ENCODE peak calls at places on chromosomes 13 and 19, in five cellular contexts. I is GM12878, C is H1, D is HEK293T, K is NT2/D1. H is an unnamed sample.

GRCh38 chr13:66774046-66774445 is 456.1 kb downstream of the PCDH9 start:
- DNase-seq in I (no peak), C (no peak), D (no peak), K (no peak), H (no peak)

GRCh38 chr19:963401-964022 is 20.6 kb upstream of the WDR18 start:
- DNase-seq in I (no peak), C (no peak), D (no peak), K (peak), H (no peak)

GRCh38 chr13:51151463-51151862 is 40.4 kb upstream of the C13orf42 start:
- DNase-seq in I (no peak), C (no peak), D (no peak), K (no peak), H (no peak)

GRCh38 chr19:36821758-36822157 is 16.4 kb downstream of the ZNF790 start:
- DNase-seq in I (no peak), C (no peak), D (no peak), K (no peak), H (no peak)

GRCh38 chr19:49113762-49114629 is at the start of gene LIN7B:
- DNase-seq in I (no peak), C (peak), D (peak), K (no peak), H (peak)

GRCh38 chr13:72726721-72727416 is 560 bp downstream of the MZT1 start:
- DNase-seq in I (no peak), C (no peak), D (peak), K (peak), H (peak)

GRCh38 chr19:5719274-5719960 is 529 bp downstream of the LONP1 start:
- DNase-seq in I (no peak), C (peak), D (no peak), K (no peak), H (no peak)

GRCh38 chr13:72457151-72457550 is 270.3 kb downstream of the MZT1 start:
- DNase-seq in I (no peak), C (no peak), D (no peak), K (no peak), H (no peak)

GRCh38 chr13:107276936-107277335 is 709.0 kb upstream of the ARGLU1 start:
- DNase-seq in I (no peak), C (no peak), D (no peak), K (no peak), H (no peak)

GRCh38 chr19:55069137-55069858 is 6.3 kb upstream of the RDH13 start:
- DNase-seq in I (no peak), C (peak), D (peak), K (no peak), H (no peak)

GRCh38 chr19:18656337-18657086 is 19.7 kb downstream of the KLHL26 start:
- DNase-seq in I (no peak), C (no peak), D (no peak), K (no peak), H (no peak)

GRCh38 chr19:14971474-14971873 is 8.2 kb downstream of the SLC1A6 start:
- DNase-seq in I (no peak), C (no peak), D (no peak), K (no peak), H (no peak)

GRCh38 chr19:34428549-34429285 is 536 bp downstream of the UBA2 start:
- DNase-seq in I (no peak), C (peak), D (peak), K (no peak), H (peak)

GRCh38 chr13:99614465-99614885 is 113.2 kb downstream of the TM9SF2 start:
- DNase-seq in I (no peak), C (no peak), D (no peak), K (no peak), H (peak)

GRCh38 chr13:111792956-111793355 is 274.0 kb upstream of the SOX1 start:
- DNase-seq in I (no peak), C (peak), D (no peak), K (no peak), H (no peak)

GRCh38 chr13:19685445-19685844 is 52.0 kb downstream of the MPHOSPH8 start:
- DNase-seq in I (no peak), C (no peak), D (no peak), K (no peak), H (no peak)

GRCh38 chr19:13937479-13938360 is 497 bp downstream of the PODNL1 start:
- DNase-seq in I (no peak), C (no peak), D (no peak), K (no peak), H (no peak)

GRCh38 chr19:7856679-7857663 is 17.2 kb downstream of the PRR36 start:
- DNase-seq in I (no peak), C (no peak), D (no peak), K (no peak), H (no peak)

GRCh38 chr13:80339841-80340642 is 884 bp downstream of the SPRY2 start:
- DNase-seq in I (no peak), C (peak), D (peak), K (no peak), H (peak)

GRCh38 chr19:31676271-31677004 is 327.2 kb upstream of the TSHZ3 start:
- DNase-seq in I (no peak), C (no peak), D (no peak), K (peak), H (no peak)

GRCh38 chr13:98066636-98067035 is 76.3 kb upstream of the FARP1 start:
- DNase-seq in I (no peak), C (no peak), D (no peak), K (no peak), H (no peak)

GRCh38 chr13:30730526-30730925 is 4.8 kb upstream of the ALOX5AP start:
- DNase-seq in I (no peak), C (no peak), D (no peak), K (peak), H (peak)

GRCh38 chr19:49071860-49072547 is 495 bp downstream of the KCNA7 start:
- DNase-seq in I (no peak), C (peak), D (peak), K (no peak), H (no peak)

GRCh38 chr19:19459707-19460251 is 54.3 kb downstream of the GATAD2A start:
- DNase-seq in I (no peak), C (no peak), D (no peak), K (no peak), H (no peak)

GRCh38 chr19:12937243-12938053 is 961 bp upstream of the CALR start:
- DNase-seq in I (no peak), C (peak), D (no peak), K (no peak), H (peak)

GRCh38 chr13:27018230-27018875 is 153.3 kb downstream of the USP12 start:
- DNase-seq in I (no peak), C (peak), D (no peak), K (no peak), H (no peak)

GRCh38 chr13:100707818-100708740 is 33.5 kb upstream of the TMTC4 start:
- DNase-seq in I (no peak), C (no peak), D (no peak), K (no peak), H (no peak)

GRCh38 chr19:47266401-47266885 is 8.2 kb upstream of the INAFM1 start:
- DNase-seq in I (no peak), C (no peak), D (no peak), K (no peak), H (no peak)

GRCh38 chr19:17739121-17739875 is 12.0 kb upstream of the FCHO1 start:
- DNase-seq in I (peak), C (no peak), D (no peak), K (no peak), H (no peak)

GRCh38 chr19:40613669-40614594 is 12.8 kb downstream of the LTBP4 start:
- DNase-seq in I (peak), C (peak), D (peak), K (peak), H (no peak)

GRCh38 chr13:31067416-31068118 is 94.1 kb downstream of the HSPH1 start:
- DNase-seq in I (no peak), C (no peak), D (no peak), K (no peak), H (no peak)

GRCh38 chr13:97018029-97018819 is 23.9 kb upstream of the OXGR1 start:
- DNase-seq in I (no peak), C (peak), D (peak), K (peak), H (peak)

GRCh38 chr19:47518139-47518538 is 3.3 kb upstream of the NAPA start:
- DNase-seq in I (peak), C (no peak), D (no peak), K (no peak), H (no peak)

GRCh38 chr13:29165840-29166239 is 345.7 kb downstream of the MTUS2 start:
- DNase-seq in I (no peak), C (no peak), D (no peak), K (no peak), H (no peak)

GRCh38 chr13:74306496-74306895 is 172.3 kb upstream of the KLF12 start:
- DNase-seq in I (no peak), C (no peak), D (peak), K (no peak), H (no peak)

DNA sequence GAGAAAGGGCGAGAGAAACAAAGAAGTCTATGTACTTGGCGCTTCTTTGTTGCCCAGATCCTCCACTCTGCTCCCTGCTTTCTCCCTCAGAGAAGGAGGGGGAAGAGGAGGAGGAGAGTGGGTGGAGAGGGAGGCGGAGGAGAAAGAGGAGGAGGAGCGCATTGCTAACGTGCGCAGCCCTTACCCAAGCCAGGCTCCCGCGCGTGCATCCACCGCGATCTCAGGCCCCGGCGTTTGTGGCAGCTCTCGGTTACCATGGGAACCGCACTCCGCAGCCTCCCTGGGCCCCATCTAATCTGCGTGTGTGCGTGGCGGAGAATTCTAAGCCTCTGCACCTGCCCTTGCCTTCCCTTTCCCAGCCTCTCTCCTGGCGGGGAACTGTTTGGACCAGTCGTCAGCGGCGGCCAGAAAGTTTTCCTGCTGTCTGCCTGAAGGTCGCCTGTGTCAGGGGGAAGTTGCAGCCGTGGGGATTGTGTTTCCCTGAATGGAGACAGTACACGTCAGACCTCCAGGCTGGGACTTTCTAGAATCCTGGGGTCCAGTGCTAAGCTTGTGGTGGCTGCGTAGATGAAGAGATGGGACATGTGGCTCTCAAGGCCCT is at the start of gene ERICH6B:
- DNase-seq in I (no peak), C (peak), D (no peak), K (peak), H (no peak)
- TF ChIP-seq SUZ12 in I (no peak), C (peak), D (no peak), K (no peak), H (no peak)

DNA sequence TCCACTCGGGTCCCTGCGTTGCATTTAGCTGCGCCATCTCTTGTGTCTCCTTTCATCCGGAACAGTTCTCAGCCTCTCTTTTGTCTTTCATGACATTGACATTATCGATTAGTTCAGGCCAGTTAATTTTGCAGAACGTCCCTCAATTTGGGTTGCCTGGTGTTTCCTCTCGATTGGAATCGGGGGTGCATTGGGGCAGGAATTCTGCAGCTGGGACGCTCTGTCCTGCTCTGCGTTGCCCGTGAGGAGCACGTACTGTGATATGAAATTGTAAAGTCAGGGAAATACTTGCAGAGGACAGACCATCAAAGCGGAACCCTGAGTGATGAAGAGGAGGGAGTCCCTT is 22.4 kb downstream of the MARK4 start:
- DNase-seq in I (no peak), C (no peak), D (no peak), K (no peak), H (no peak)
- TF ChIP-seq SUZ12 in I (no peak), C (no peak), D (no peak), K (no peak), H (no peak)

GRCh38 chr19:16141043-16141442 is 2.4 kb upstream of the HSH2D start:
- DNase-seq in I (peak), C (no peak), D (no peak), K (no peak), H (no peak)
- TF ChIP-seq SUZ12 in I (no peak), C (no peak), D (no peak), K (no peak), H (no peak)

GRCh38 chr19:4652075-4652474 is 12.8 kb downstream of the TNFAIP8L1 start:
- DNase-seq in I (no peak), C (no peak), D (no peak), K (no peak), H (no peak)
- TF ChIP-seq SUZ12 in I (no peak), C (no peak), D (no peak), K (no peak), H (no peak)

GRCh38 chr19:28504727-28505126 is 708.2 kb downstream of the UQCRFS1 start:
- DNase-seq in I (no peak), C (no peak), D (no peak), K (no peak), H (no peak)

GRCh38 chr19:28505933-28506332 is 707.0 kb downstream of the UQCRFS1 start:
- DNase-seq in I (no peak), C (no peak), D (no peak), K (no peak), H (no peak)

GRCh38 chr19:28502879-28503734 is 709.8 kb downstream of the UQCRFS1 start:
- DNase-seq in I (no peak), C (no peak), D (no peak), K (no peak), H (no peak)

GRCh38 chr19:28505134-28505533 is 707.8 kb downstream of the UQCRFS1 start:
- DNase-seq in I (no peak), C (no peak), D (no peak), K (no peak), H (no peak)

DNA sequence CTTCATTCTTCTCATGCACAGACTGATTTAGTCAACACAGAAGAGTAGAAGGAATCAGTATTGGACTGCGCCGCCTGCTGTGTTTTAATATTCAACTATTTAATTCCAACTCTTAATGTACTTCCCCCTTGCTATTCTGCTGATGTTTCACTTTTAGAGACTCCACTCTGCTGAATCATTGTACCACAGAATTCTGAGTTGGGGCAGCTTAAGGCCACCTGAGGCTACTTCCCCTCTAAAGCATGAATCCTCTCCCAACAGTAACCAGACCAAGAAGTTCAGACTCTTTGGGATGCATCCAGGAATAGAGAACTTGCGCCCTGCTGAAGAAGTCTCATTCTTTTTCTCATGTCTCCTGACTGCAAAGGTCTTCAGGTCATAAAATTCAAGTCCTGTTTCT is 708.8 kb downstream of the UQCRFS1 start:
- DNase-seq in I (no peak), C (no peak), D (no peak), K (no peak), H (no peak)
- TF ChIP-seq SUZ12 in I (no peak), C (no peak), D (no peak), K (no peak), H (no peak)

GRCh38 chr19:42080764-42081375 is 4.9 kb downstream of the ZNF574 start:
- DNase-seq in I (no peak), C (no peak), D (no peak), K (no peak), H (no peak)

GRCh38 chr19:42079886-42080763 is 4.2 kb downstream of the ZNF574 start:
- DNase-seq in I (no peak), C (no peak), D (no peak), K (no peak), H (no peak)

GRCh38 chr19:42083537-42083936 is 7.6 kb downstream of the ZNF574 start:
- DNase-seq in I (no peak), C (no peak), D (no peak), K (no peak), H (no peak)

GRCh38 chr19:42079276-42079669 is 3.3 kb downstream of the ZNF574 start:
- DNase-seq in I (no peak), C (no peak), D (no peak), K (no peak), H (no peak)

DNA sequence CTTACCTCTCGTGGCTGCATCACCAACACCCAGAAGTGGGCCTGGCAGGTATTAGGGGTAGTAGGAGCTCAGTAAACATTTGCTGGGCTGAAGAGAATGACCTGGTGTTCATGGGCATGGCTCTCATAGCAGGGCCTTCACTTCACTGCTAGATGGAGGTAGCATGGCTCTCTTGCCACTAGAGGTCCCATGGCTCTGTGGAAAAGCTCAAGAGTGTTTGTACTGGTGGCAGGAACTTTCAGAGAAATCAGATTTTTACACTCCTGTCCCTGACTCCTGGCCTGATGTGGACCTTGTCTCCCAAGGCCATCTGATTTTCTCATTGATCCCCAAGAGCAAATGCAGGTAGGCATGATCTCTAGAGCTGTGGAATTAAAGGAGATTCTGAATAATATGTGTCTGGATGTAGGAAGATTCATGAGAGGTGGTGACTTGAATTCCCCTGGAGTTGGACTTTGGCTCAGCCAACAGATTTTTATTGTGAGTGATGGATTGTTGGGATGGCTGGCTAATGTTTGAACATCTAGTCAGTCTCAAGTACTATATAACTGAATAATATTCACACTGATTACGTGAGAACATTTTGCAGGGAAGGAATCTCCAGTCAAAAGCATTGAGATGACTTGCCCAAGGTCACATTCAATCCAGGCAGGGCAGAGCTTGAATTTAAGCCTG is 5.8 kb downstream of the ZNF574 start:
- DNase-seq in I (no peak), C (no peak), D (peak), K (no peak), H (peak)
- TF ChIP-seq SUZ12 in I (no peak), C (no peak), D (no peak), K (no peak), H (no peak)

DNA sequence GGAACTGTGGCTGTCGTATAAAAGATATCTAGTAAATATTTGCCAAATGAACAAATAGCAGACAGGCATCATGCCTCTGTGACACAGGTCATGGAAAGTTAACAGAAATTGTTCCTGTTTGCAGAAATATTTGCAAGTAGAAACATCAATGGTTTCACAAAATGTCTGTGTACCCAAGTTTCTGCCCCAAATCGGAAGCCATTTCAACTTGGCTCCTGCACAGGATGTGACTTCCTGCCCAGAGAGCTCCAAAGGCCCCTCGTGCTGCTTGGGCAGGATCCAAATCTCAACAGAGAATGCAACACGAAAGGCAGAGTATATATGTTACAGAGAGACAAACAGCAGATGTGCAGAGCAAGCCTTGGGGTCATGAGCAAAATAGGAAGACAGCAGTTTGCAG is 95.5 kb upstream of the SERP2 start:
- DNase-seq in I (no peak), C (no peak), D (no peak), K (no peak), H (no peak)
- TF ChIP-seq SUZ12 in I (no peak), C (no peak), D (no peak), K (no peak), H (no peak)

GRCh38 chr13:76887070-76887563 is 912 bp upstream of the KCTD12 start:
- DNase-seq in I (no peak), C (peak), D (peak), K (no peak), H (no peak)
- TF ChIP-seq SUZ12 in I (no peak), C (peak), D (no peak), K (no peak), H (no peak)

H was measured in HepG2.